ENCODE peak calls at places on chromosomes 4 and X, in eight cellular contexts. A, G, L, I, C, M, O and P are unnamed samples.

GRCh38 chr4:186623546-186623945 is 68.2 kb upstream of the MTNR1A start:
- DNase-seq in A (no peak), G (no peak), L (no peak), I (no peak), C (no peak), M (peak), O (no peak), P (no peak)

GRCh38 chr4:98682719-98683118 is 24.3 kb upstream of the TSPAN5 start:
- DNase-seq in A (no peak), G (no peak), L (no peak), I (no peak), C (no peak), M (no peak), O (no peak), P (no peak)

GRCh38 chr4:113094802-113095201 is 45.3 kb downstream of the ANK2 start:
- DNase-seq in A (no peak), G (no peak), L (no peak), I (no peak), C (no peak), M (no peak), O (no peak), P (peak)

GRCh38 chr4:91653067-91653466 is 650.7 kb upstream of the GRID2 start:
- DNase-seq in A (no peak), G (no peak), L (no peak), I (no peak), C (no peak), M (no peak), O (no peak), P (no peak)

GRCh38 chrX:45710081-45710801 is 509.6 kb upstream of the DIPK2B start:
- DNase-seq in A (no peak), G (no peak), L (no peak), I (peak), C (no peak), M (peak), O (no peak), P (peak)

GRCh38 chr4:107877361-107877760 is 52.6 kb downstream of the SGMS2 start:
- DNase-seq in A (no peak), G (no peak), L (no peak), I (no peak), C (no peak), M (no peak), O (no peak), P (no peak)

GRCh38 chr4:176443646-176444409 is 124.1 kb downstream of the SPCS3 start:
- DNase-seq in A (no peak), G (no peak), L (no peak), I (no peak), C (no peak), M (no peak), O (no peak), P (peak)

GRCh38 chrX:123738378-123738955 is 5.6 kb upstream of the THOC2 start:
- DNase-seq in A (no peak), G (no peak), L (no peak), I (no peak), C (no peak), M (no peak), O (no peak), P (no peak)

GRCh38 chr4:181157647-181158046 is 1085.6 kb upstream of the TENM3 start:
- DNase-seq in A (no peak), G (no peak), L (no peak), I (no peak), C (no peak), M (no peak), O (no peak), P (no peak)

GRCh38 chrX:21398424-21398823 is 24.2 kb downstream of the CNKSR2 start:
- DNase-seq in A (no peak), G (no peak), L (no peak), I (no peak), C (no peak), M (no peak), O (no peak), P (no peak)

GRCh38 chr4:119785963-119786362 is 157.4 kb upstream of the PDE5A start:
- DNase-seq in A (no peak), G (no peak), L (no peak), I (no peak), C (no peak), M (peak), O (peak), P (peak)

GRCh38 chrX:97416461-97416860 is 532.8 kb downstream of the RPA4 start:
- DNase-seq in A (no peak), G (no peak), L (no peak), I (no peak), C (no peak), M (no peak), O (no peak), P (peak)

GRCh38 chr4:153188966-153189801 is 15.1 kb upstream of the TRIM2 start:
- DNase-seq in A (no peak), G (no peak), L (no peak), I (no peak), C (no peak), M (peak), O (no peak), P (no peak)

GRCh38 chrX:131812847-131813825 is 210.0 kb upstream of the STK26 start:
- DNase-seq in A (no peak), G (no peak), L (peak), I (no peak), C (no peak), M (peak), O (no peak), P (no peak)

GRCh38 chrX:155662297-155662696 is 49.5 kb upstream of the TMLHE start:
- DNase-seq in A (no peak), G (no peak), L (no peak), I (no peak), C (no peak), M (no peak), O (no peak), P (no peak)

GRCh38 chrX:81201692-81202412 is at the start of the genes HMGN5 and SH3BGRL:
- DNase-seq in A (peak), G (peak), L (peak), I (peak), C (peak), M (peak), O (peak), P (peak)

GRCh38 chrX:41273638-41274037 is 60.3 kb upstream of the DDX3X start:
- DNase-seq in A (no peak), G (no peak), L (no peak), I (no peak), C (no peak), M (no peak), O (no peak), P (no peak)

GRCh38 chrX:74250574-74250973 is 53.4 kb upstream of the ZCCHC13 start:
- DNase-seq in A (no peak), G (no peak), L (no peak), I (no peak), C (no peak), M (no peak), O (no peak), P (no peak)

GRCh38 chr4:118798658-118799057 is 37.3 kb downstream of the SEC24D start:
- DNase-seq in A (no peak), G (no peak), L (no peak), I (no peak), C (no peak), M (no peak), O (peak), P (no peak)

GRCh38 chrX:56766554-56767412 is 37.7 kb downstream of the NBDY start:
- DNase-seq in A (no peak), G (no peak), L (no peak), I (no peak), C (no peak), M (peak), O (no peak), P (no peak)
- TF ChIP-seq CTCF in A (no peak), G (no peak), L (no peak), I (peak), C (no peak), M (peak), O (no peak), P (no peak)

DNA sequence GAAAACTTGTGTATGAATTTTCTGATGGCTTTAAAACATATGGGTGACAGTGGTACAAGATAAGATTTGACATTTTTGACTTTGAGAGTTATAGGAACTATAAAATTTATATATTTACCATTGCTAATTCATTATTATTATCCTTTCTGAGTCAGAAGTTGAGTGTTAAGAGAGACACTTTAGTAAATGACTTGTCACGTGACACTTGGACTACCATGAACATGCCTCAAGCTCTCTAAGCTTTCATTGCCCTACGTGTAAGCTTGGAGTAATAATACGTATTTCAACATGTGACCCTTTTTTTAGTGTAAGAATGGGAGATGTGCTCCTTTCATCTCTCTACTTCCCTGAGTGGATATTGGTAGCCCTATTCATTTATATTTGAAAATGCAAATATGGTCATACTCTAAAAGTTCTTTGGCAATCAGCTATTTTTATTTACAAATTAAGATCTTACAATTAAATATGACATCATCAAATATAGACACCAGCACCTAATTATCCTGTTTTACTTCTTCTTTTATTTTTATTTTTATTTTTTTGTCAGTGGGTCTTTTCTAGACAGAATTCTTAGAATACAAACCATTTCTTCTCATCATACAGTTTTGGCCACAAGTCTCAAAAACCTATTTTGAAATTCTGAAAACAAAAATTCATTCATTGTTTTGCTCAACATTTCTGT is 837.0 kb downstream of the PDHA2 start:
- DNase-seq in A (no peak), G (no peak), L (no peak), I (no peak), C (no peak), M (no peak), O (no peak), P (no peak)
- TF ChIP-seq CTCF in A (no peak), G (no peak), L (no peak), I (no peak), C (no peak), M (no peak), O (no peak), P (no peak)

DNA sequence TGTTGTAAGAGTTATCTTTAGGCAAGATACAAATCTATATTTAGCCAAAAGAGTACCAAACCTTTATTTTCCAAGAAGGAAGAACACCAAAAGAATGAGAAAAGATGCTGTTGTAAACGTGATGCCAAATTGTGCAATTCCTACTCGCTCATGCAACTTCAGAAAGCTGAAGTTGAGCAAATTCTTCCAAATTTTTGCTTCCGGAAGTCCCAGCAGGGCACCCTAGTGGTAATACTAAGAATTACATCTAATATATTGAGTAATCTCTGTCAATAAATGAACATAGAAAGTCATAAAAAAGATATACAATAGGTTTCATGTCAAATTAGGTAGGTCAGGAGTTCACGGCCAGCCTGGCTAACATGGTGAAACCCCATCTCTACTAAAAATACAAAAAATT is 36.0 kb upstream of the SMARCAD1 start:
- DNase-seq in A (no peak), G (no peak), L (no peak), I (no peak), C (no peak), M (no peak), O (no peak), P (no peak)
- TF ChIP-seq CTCF in A (no peak), G (peak), L (no peak), I (peak), C (peak), M (peak), O (peak), P (no peak)

GRCh38 chr4:158010346-158010745 is 162.5 kb downstream of the GASK1B start:
- DNase-seq in A (no peak), G (no peak), L (no peak), I (no peak), C (peak), M (peak), O (no peak), P (no peak)
- TF ChIP-seq CTCF in A (no peak), G (no peak), L (no peak), I (no peak), C (no peak), M (no peak), O (no peak), P (no peak)

GRCh38 chr4:156472624-156473023 is 499.0 kb downstream of the PDGFC start:
- DNase-seq in A (no peak), G (no peak), L (no peak), I (no peak), C (no peak), M (no peak), O (no peak), P (no peak)

GRCh38 chr4:156476359-156476758 is 495.2 kb downstream of the PDGFC start:
- DNase-seq in A (no peak), G (no peak), L (no peak), I (peak), C (no peak), M (peak), O (no peak), P (peak)

GRCh38 chr4:156473175-156473574 is 498.4 kb downstream of the PDGFC start:
- DNase-seq in A (no peak), G (no peak), L (no peak), I (no peak), C (no peak), M (no peak), O (no peak), P (no peak)

GRCh38 chr4:156475322-156475721 is 496.3 kb downstream of the PDGFC start:
- DNase-seq in A (no peak), G (no peak), L (no peak), I (no peak), C (no peak), M (peak), O (no peak), P (peak)
- TF ChIP-seq CTCF in A (peak), G (peak), L (peak), I (peak), C (no peak), M (peak), O (no peak), P (peak)

DNA sequence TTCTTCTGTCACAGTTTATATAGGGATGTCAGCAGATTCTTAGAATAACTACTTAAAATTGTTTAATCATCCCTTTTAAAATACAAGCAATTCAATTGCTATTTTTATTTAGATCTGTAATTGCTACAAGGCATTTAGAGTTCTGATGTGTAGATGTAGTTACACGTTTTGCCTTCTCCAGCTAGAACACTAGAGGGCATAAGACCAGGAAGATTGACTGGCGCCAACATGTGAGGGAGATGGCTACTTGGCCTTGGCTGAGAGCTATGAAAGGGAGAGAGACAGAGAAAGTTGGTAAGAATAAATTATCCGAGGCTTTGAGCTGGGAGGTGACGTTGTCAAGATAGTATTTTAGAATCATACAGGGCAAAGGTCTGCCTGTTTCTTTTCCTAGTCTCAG is 563.7 kb upstream of the PRKX start:
- DNase-seq in A (no peak), G (no peak), L (no peak), I (no peak), C (no peak), M (no peak), O (no peak), P (no peak)
- TF ChIP-seq CTCF in A (no peak), G (no peak), L (no peak), I (no peak), C (peak), M (no peak), O (no peak), P (no peak)

DNA sequence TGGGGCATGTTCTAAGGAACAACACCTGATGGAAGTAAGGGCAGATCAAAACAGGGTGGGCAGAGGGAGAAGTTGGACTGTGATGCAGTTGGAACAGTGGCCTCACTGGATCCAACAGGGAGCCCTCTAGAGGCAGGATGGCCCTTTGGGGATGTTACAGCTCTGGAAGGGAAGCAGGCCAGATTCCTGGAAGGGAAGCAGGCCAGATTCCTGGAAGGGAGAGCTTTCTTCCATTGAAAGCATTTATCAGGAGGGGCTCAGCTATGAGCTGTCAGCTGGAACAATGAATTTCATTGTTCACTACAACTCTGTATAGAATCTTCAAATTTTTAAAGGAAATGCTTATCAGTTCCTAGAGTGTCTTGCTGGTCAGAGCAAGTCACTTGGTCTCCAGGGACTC is 17.7 kb downstream of the IL15 start:
- DNase-seq in A (peak), G (no peak), L (peak), I (no peak), C (peak), M (no peak), O (peak), P (no peak)
- TF ChIP-seq CTCF in A (peak), G (no peak), L (peak), I (peak), C (peak), M (peak), O (peak), P (no peak)

DNA sequence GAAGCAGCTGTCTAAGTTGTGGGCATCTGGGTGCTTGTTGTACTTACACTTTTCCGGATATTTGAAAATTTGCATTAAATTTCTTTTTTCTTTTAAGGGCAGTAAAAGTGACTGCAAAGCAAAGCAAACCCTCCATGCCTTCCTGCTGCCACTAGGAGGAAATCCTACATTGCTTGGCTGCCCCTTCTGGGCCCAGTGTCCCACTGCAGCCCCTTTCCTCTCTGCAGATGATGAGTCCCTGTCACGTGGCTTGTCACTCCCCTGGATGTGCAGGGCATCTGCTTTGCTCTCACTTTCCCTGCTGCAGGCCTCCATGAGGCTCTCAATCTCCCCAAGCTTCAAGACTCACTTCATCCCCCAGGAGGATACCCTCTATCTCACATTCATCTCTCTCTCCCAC is 12.7 kb downstream of the TSR2 start:
- DNase-seq in A (no peak), G (peak), L (no peak), I (no peak), C (peak), M (peak), O (peak), P (no peak)
- TF ChIP-seq CTCF in A (no peak), G (peak), L (no peak), I (peak), C (no peak), M (peak), O (no peak), P (no peak)

GRCh38 chr4:17785858-17786257 is 4.4 kb upstream of the FAM184B start:
- DNase-seq in A (no peak), G (no peak), L (no peak), I (no peak), C (no peak), M (no peak), O (no peak), P (no peak)
- TF ChIP-seq CTCF in A (no peak), G (no peak), L (no peak), I (no peak), C (no peak), M (no peak), O (no peak), P (no peak)

GRCh38 chr4:2934813-2935761 is 28.1 kb downstream of the NOP14 start:
- DNase-seq in A (peak), G (peak), L (peak), I (peak), C (peak), M (peak), O (peak), P (peak)
- TF ChIP-seq CTCF in A (peak), G (no peak), L (no peak), I (no peak), C (no peak), M (peak), O (no peak), P (no peak)